ENCODE peak calls at places on chromosomes 16 and 17, in nine cellular contexts. O is non-pigmented ciliary epithelial cell; Y is astrocyte of the cerebellum; R is NCI-H345; M is OCI-LY7; K is psoas muscle; G is Kasumi-1; D is activated CD8-positive, alpha-beta memory T cell treated with anti-CD3 and anti-CD28 coated beads for 4 hours; B is activated naive CD4-positive, alpha-beta T cell. L is an unnamed sample.

GRCh38 chr16:84503751-84504395 is 586 bp downstream of the MEAK7 start:
- DNase-seq in G (no peak), O (no peak), K (peak; percentile 48), Y (no peak), B (no peak), M (no peak), D (no peak), R (no peak), L (no peak)

GRCh38 chr17:36675250-36675649 is 73.9 kb downstream of the MRM1 start:
- DNase-seq in Y (no peak), G (no peak), M (no peak), D (no peak), O (no peak), K (no peak), R (no peak), B (no peak), L (no peak)

GRCh38 chr17:75763613-75764416 is 1.2 kb downstream of the GALK1 start:
- DNase-seq in M (no peak), R (no peak), O (no peak), D (no peak), Y (no peak), K (peak; percentile 50), B (no peak), G (no peak), L (no peak)

GRCh38 chr17:41734949-41735313 is 488 bp upstream of the HAP1 start:
- DNase-seq in K (no peak), M (no peak), Y (no peak), D (no peak), O (no peak), G (no peak), B (no peak), R (no peak), L (no peak)

GRCh38 chr17:74523308-74523707 is 8.0 kb downstream of the CD300LB start:
- DNase-seq in K (no peak), D (no peak), O (no peak), B (no peak), G (no peak), R (no peak), M (no peak), Y (no peak), L (no peak)

GRCh38 chr17:43018008-43018853 is 4.0 kb downstream of the VAT1 start:
- DNase-seq in O (no peak), D (no peak), B (no peak), K (no peak), Y (no peak), G (no peak), M (no peak), R (no peak), L (no peak)

GRCh38 chr17:63517825-63518534 is 5.2 kb upstream of the KCNH6 start:
- DNase-seq in O (no peak), D (no peak), K (no peak), Y (no peak), M (no peak), B (no peak), R (peak; percentile 71), G (no peak), L (no peak)

GRCh38 chr16:1414532-1415265 is at the start of gene UNKL:
- DNase-seq in D (peak; percentile 64), O (no peak), Y (no peak), B (peak; percentile 91), G (no peak), M (peak; percentile 84), R (peak; percentile 78), K (peak; percentile 90), L (peak; percentile 52)

GRCh38 chr16:20674684-20675487 is 22.6 kb downstream of the ACSM1 start:
- DNase-seq in D (no peak), B (no peak), Y (no peak), G (no peak), O (no peak), R (peak; percentile 32), M (no peak), K (no peak), L (peak; percentile 38)

GRCh38 chr17:79325707-79326106 is 251.1 kb downstream of the ENGASE start:
- DNase-seq in M (no peak), R (no peak), G (no peak), Y (no peak), K (no peak), B (no peak), O (no peak), D (no peak), L (no peak)

GRCh38 chr16:66862023-66862520 is 17.9 kb downstream of the CA7 start:
- DNase-seq in R (no peak), K (no peak), O (no peak), M (no peak), G (no peak), B (no peak), Y (no peak), D (no peak), L (no peak)

GRCh38 chr17:12342609-12343248 is 322.1 kb downstream of the MAP2K4 start:
- DNase-seq in M (peak; percentile 31), G (no peak), Y (no peak), K (no peak), D (no peak), R (no peak), B (no peak), O (no peak), L (no peak)

GRCh38 chr16:1992475-1993292 is 2.9 kb downstream of the SYNGR3 start:
- DNase-seq in G (no peak), K (no peak), M (no peak), Y (no peak), R (no peak), O (no peak), D (no peak), B (no peak), L (no peak)

GRCh38 chr16:54050281-54051210 is 236.0 kb downstream of the IRX3 start:
- DNase-seq in R (no peak), M (no peak), K (no peak), O (no peak), D (no peak), Y (peak; percentile 4), G (peak; percentile 97), B (no peak), L (no peak)